ENCODE peak calls at places on chromosomes 16 and 17, in nine cellular contexts. P is breast epithelium; X is stomach; A is lower lobe of right lung; V is CD8-positive, alpha-beta T cell; U is H7; N is CD4-positive, alpha-beta T cell; B is CD8-positive, alpha-beta memory T cell; L is hepatocyte. I is an unnamed sample.

GRCh38 chr16:56547120-56547948 is 17.5 kb upstream of the MT4 start:
- DNase-seq in P (peak; percentile 41), X (no peak), A (no peak), V (no peak), U (peak; percentile 65), N (no peak), B (no peak), L (peak; percentile 10), I (no peak)

GRCh38 chr17:41760878-41761277 is 25.6 kb downstream of the JUP start:
- DNase-seq in P (no peak), X (no peak), A (no peak), V (no peak), U (no peak), N (no peak), B (no peak), L (no peak), I (no peak)

GRCh38 chr16:31382485-31383161 is 10.5 kb upstream of the ITGAD start:
- DNase-seq in P (peak; percentile 33), X (peak; percentile 67), A (peak; percentile 82), V (peak; percentile 70), U (peak; percentile 92), N (peak; percentile 49), B (peak; percentile 46), L (peak; percentile 77), I (no peak)

GRCh38 chr17:45257115-45257514 is 4.8 kb downstream of the SPATA32 start:
- DNase-seq in P (no peak), X (no peak), A (no peak), V (no peak), U (peak; percentile 71), N (no peak), B (no peak), L (no peak), I (no peak)

GRCh38 chr16:14462811-14463210 is 167.2 kb downstream of the PARN start:
- DNase-seq in P (no peak), X (no peak), A (no peak), V (no peak), U (no peak), N (no peak), B (no peak), L (no peak), I (no peak)

GRCh38 chr17:9434502-9435113 is 141.0 kb downstream of the STX8 start:
- DNase-seq in P (no peak), X (peak; percentile 33), A (no peak), V (no peak), U (no peak), N (no peak), B (no peak), L (no peak), I (no peak)

GRCh38 chr16:10386517-10387377 is 886 bp downstream of the ATF7IP2 start:
- DNase-seq in P (no peak), X (no peak), A (no peak), V (no peak), U (no peak), N (no peak), B (peak; percentile 19), L (peak; percentile 26), I (no peak)

GRCh38 chr16:1127971-1128715 is 24.8 kb upstream of the CACNA1H start:
- DNase-seq in P (no peak), X (no peak), A (no peak), V (no peak), U (no peak), N (no peak), B (no peak), L (no peak), I (no peak)

GRCh38 chr17:29445844-29446243 is 55.7 kb downstream of the TAOK1 start:
- DNase-seq in P (no peak), X (no peak), A (no peak), V (no peak), U (no peak), N (no peak), B (no peak), L (no peak), I (no peak)
- H3K27me3 ChIP-seq in P (no peaks in the 10 kb centered on the region), X (no peaks in the 10 kb centered on the region), A (no peaks in the 10 kb centered on the region), V (no peaks in the 10 kb centered on the region), U (no peaks in the 10 kb centered on the region), N (no peaks in the 10 kb centered on the region), B (no peaks in the 10 kb centered on the region), L (no peaks in the 10 kb centered on the region), I (no peaks in the 10 kb centered on the region)

GRCh38 chr17:8121531-8122390 is 2.1 kb downstream of the HES7 start:
- DNase-seq in P (no peak), X (no peak), A (no peak), V (peak; percentile 47), U (peak; percentile 93), N (no peak), B (peak; percentile 43), L (peak; percentile 88), I (no peak)

GRCh38 chr17:8117980-8118768 is at the start of gene ALOXE3:
- DNase-seq in P (peak; percentile 73), X (peak; percentile 58), A (no peak), V (peak; percentile 31), U (peak; percentile 79), N (no peak), B (no peak), L (peak; percentile 87), I (no peak)

GRCh38 chr17:8118769-8119574 is 658 bp upstream of the ALOXE3 start:
- DNase-seq in P (peak; percentile 91), X (peak; percentile 93), A (peak; percentile 94), V (peak; percentile 83), U (peak; percentile 94), N (peak; percentile 82), B (peak; percentile 89), L (peak; percentile 94), I (peak; percentile 51)

GRCh38 chr17:8120520-8121443 is 2.5 kb upstream of the ALOXE3 start:
- DNase-seq in P (peak; percentile 69), X (peak; percentile 66), A (peak; percentile 77), V (peak; percentile 52), U (peak; percentile 87), N (peak; percentile 67), B (no peak), L (peak; percentile 79), I (no peak)

GRCh38 chr17:8119575-8120519 is 1.5 kb upstream of the ALOXE3 start:
- DNase-seq in P (peak; percentile 76), X (peak; percentile 79), A (peak; percentile 83), V (peak; percentile 79), U (peak; percentile 63), N (peak; percentile 80), B (peak; percentile 92), L (peak; percentile 91), I (no peak)
- H3K27me3 ChIP-seq in P (no peaks in the 10 kb centered on the region), X (peaks cover 73% of the 10 kb centered on the region), A (peaks cover 70% of the 10 kb centered on the region), V (no peaks in the 10 kb centered on the region), U (peaks cover 74% of the 10 kb centered on the region), N (peaks cover 48% of the 10 kb centered on the region), B (peaks cover 22% of the 10 kb centered on the region), L (peaks cover 42% of the 10 kb centered on the region), I (peaks cover 12% of the 10 kb centered on the region)

GRCh38 chr16:4525069-4525468 is 13.5 kb downstream of the CDIP1 start:
- DNase-seq in P (no peak), X (no peak), A (no peak), V (no peak), U (no peak), N (no peak), B (no peak), L (no peak), I (no peak)

GRCh38 chr16:4523686-4524085 is 14.9 kb downstream of the CDIP1 start:
- DNase-seq in P (no peak), X (no peak), A (no peak), V (no peak), U (no peak), N (no peak), B (no peak), L (no peak), I (no peak)

GRCh38 chr16:4525634-4526277 is 12.8 kb downstream of the CDIP1 start:
- DNase-seq in P (no peak), X (no peak), A (no peak), V (no peak), U (no peak), N (no peak), B (no peak), L (no peak), I (no peak)

GRCh38 chr16:4521971-4522623 is 16.5 kb downstream of the CDIP1 start:
- DNase-seq in P (no peak), X (no peak), A (no peak), V (no peak), U (peak; percentile 78), N (no peak), B (no peak), L (peak; percentile 58), I (no peak)

DNA sequence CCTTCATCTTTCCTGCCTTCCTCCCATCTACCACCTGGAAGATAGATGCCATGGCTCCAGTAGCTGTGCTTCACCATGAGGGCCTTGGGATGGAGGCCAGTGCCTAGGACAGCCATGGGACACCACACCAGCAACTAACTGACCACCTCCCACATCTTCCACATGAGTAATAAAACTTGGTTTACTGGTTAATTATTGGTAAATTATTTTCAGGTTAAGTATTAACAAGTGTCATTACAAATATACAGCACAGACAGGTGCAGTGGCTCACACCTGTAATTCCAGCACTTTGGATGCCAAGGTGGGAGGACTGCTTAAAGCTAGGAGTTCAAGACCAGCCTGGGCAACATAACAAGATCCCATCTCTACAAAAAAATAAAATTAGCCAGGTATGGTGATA is 14.0 kb downstream of the CDIP1 start:
- DNase-seq in P (no peak), X (no peak), A (no peak), V (no peak), U (no peak), N (no peak), B (no peak), L (no peak), I (no peak)
- H3K27me3 ChIP-seq in P (no peaks in the 10 kb centered on the region), X (no peaks in the 10 kb centered on the region), A (no peaks in the 10 kb centered on the region), V (no peaks in the 10 kb centered on the region), U (no peaks in the 10 kb centered on the region), N (no peaks in the 10 kb centered on the region), B (no peaks in the 10 kb centered on the region), L (no peaks in the 10 kb centered on the region), I (no peaks in the 10 kb centered on the region)

GRCh38 chr17:76107507-76107906 is 3.9 kb upstream of the EXOC7 start:
- DNase-seq in P (no peak), X (no peak), A (peak; percentile 12), V (no peak), U (no peak), N (no peak), B (no peak), L (no peak), I (no peak)

GRCh38 chr17:76104896-76105231 is 1.3 kb upstream of the EXOC7 start:
- DNase-seq in P (no peak), X (no peak), A (no peak), V (no peak), U (peak; percentile 14), N (no peak), B (no peak), L (no peak), I (no peak)

GRCh38 chr17:76102944-76103273 is 678 bp downstream of the EXOC7 start:
- DNase-seq in P (no peak), X (no peak), A (no peak), V (no peak), U (no peak), N (no peak), B (no peak), L (no peak), I (no peak)

GRCh38 chr17:76104140-76104895 is 731 bp upstream of the EXOC7 start:
- DNase-seq in P (no peak), X (no peak), A (peak; percentile 49), V (no peak), U (peak; percentile 59), N (no peak), B (no peak), L (no peak), I (no peak)

DNA sequence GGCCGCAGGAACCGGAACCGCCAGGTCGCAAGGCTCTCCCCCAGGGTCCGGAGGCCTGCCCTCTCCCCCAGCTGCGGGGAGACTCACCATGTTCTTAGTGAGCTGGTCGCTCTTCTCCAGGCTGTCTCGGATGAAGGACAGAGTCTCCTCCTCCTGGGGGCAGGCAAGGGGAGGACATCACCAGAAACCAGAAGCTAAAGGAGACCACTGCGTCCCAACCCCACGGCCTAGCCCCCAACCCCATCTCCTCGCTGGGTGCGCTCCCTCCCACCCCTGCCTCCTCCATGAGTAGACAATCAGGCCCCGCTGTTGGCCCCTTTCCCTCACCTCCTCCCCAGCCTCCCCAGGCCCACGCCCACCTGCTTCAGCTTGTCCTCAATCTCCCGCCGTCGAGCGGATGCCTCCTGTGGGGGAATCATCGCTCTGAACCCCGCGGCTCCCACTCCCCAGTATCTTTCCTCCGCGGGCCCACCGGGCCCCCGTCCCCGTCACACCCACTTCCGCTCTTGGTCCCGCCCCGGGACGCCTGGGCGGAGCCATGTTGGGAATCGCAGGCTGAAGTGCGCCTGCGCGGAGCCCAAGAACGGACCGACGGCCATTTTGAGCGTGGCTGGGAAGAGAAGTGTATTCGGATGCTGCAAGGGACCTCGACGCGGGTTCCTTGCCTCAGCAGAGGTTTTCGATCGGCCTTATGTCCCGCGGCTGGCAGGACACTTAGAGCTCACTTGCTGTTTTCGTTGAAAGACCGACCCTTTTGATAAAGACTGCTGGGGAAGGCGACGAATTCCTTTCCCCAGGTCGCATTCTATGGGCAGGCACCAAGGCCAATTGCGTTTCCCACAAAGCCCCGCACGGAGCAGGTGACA is at the start of gene EXOC7:
- DNase-seq in P (peak; percentile 86), X (peak; percentile 94), A (peak; percentile 93), V (peak; percentile 93), U (peak; percentile 99), N (peak; percentile 90), B (peak; percentile 94), L (peak; percentile 98), I (peak; percentile 48)
- H3K27me3 ChIP-seq in P (no peaks in the 10 kb centered on the region), X (no peaks in the 10 kb centered on the region), A (no peaks in the 10 kb centered on the region), V (no peaks in the 10 kb centered on the region), U (no peaks in the 10 kb centered on the region), N (no peaks in the 10 kb centered on the region), B (no peaks in the 10 kb centered on the region), L (no peaks in the 10 kb centered on the region), I (no peaks in the 10 kb centered on the region)